ENCODE peak calls at places on chromosomes 11 and 22, in four cellular contexts. One of them, this sample, is unnamed.

GRCh38 chr11:18280438-18281046 is 14.5 kb downstream of the SAA1 start:
- ATAC-seq in lower lobe of right lung: no peak
- ATAC-seq in heart right ventricle: no peak
- ATAC-seq in mucosa of descending colon: peak
- ATAC-seq in this sample: no peak

GRCh38 chr11:125772834-125773505 is 5.7 kb downstream of the PATE2 start:
- ATAC-seq in heart right ventricle: peak
- ATAC-seq in mucosa of descending colon: no peak
- ATAC-seq in lower lobe of right lung: no peak
- ATAC-seq in this sample: no peak

GRCh38 chr11:20618083-20618482 is 18.7 kb downstream of the SLC6A5 start:
- ATAC-seq in mucosa of descending colon: no peak
- ATAC-seq in lower lobe of right lung: no peak
- ATAC-seq in heart right ventricle: no peak
- ATAC-seq in this sample: no peak

GRCh38 chr11:57903441-57904123 is 120.1 kb upstream of the OR9Q1 start:
- ATAC-seq in heart right ventricle: peak
- ATAC-seq in mucosa of descending colon: peak
- ATAC-seq in lower lobe of right lung: peak
- ATAC-seq in this sample: no peak

GRCh38 chr22:49462795-49463194 is 364.9 kb downstream of the BRD1 start:
- ATAC-seq in mucosa of descending colon: no peak
- ATAC-seq in lower lobe of right lung: no peak
- ATAC-seq in heart right ventricle: no peak
- ATAC-seq in this sample: no peak

GRCh38 chr11:1446623-1447022 is 40.0 kb downstream of the MOB2 start:
- ATAC-seq in mucosa of descending colon: no peak
- ATAC-seq in lower lobe of right lung: no peak
- ATAC-seq in heart right ventricle: no peak
- ATAC-seq in this sample: no peak

GRCh38 chr11:3022300-3022967 is 30.3 kb upstream of the NAP1L4 start:
- ATAC-seq in mucosa of descending colon: peak
- ATAC-seq in heart right ventricle: peak
- ATAC-seq in lower lobe of right lung: peak
- ATAC-seq in this sample: peak

GRCh38 chr22:26556904-26557303 is 33.0 kb downstream of the TPST2 start:
- ATAC-seq in heart right ventricle: peak
- ATAC-seq in mucosa of descending colon: no peak
- ATAC-seq in lower lobe of right lung: no peak
- ATAC-seq in this sample: no peak

GRCh38 chr22:30205281-30206115 is 41.1 kb downstream of the LIF start:
- ATAC-seq in lower lobe of right lung: peak
- ATAC-seq in heart right ventricle: peak
- ATAC-seq in mucosa of descending colon: no peak
- ATAC-seq in this sample: peak

GRCh38 chr11:60855726-60856633 is at the start of gene PTGDR2:
- ATAC-seq in mucosa of descending colon: peak
- ATAC-seq in lower lobe of right lung: no peak
- ATAC-seq in heart right ventricle: peak
- ATAC-seq in this sample: no peak

GRCh38 chr11:88363566-88364169 is 26.1 kb upstream of the CTSC start:
- ATAC-seq in lower lobe of right lung: peak
- ATAC-seq in heart right ventricle: no peak
- ATAC-seq in mucosa of descending colon: no peak
- ATAC-seq in this sample: no peak

GRCh38 chr11:34331329-34331728 is 26.5 kb downstream of the ABTB2 start:
- ATAC-seq in heart right ventricle: no peak
- ATAC-seq in mucosa of descending colon: peak
- ATAC-seq in lower lobe of right lung: no peak
- ATAC-seq in this sample: no peak

GRCh38 chr11:35619754-35620640 is 1.7 kb downstream of the FJX1 start:
- ATAC-seq in mucosa of descending colon: peak
- ATAC-seq in heart right ventricle: peak
- ATAC-seq in lower lobe of right lung: no peak
- ATAC-seq in this sample: no peak

GRCh38 chr11:117186431-117186761 is 7.9 kb downstream of the SIDT2 start:
- ATAC-seq in heart right ventricle: no peak
- ATAC-seq in mucosa of descending colon: no peak
- ATAC-seq in lower lobe of right lung: no peak
- ATAC-seq in this sample: no peak

GRCh38 chr11:125101596-125101995 is 9.8 kb downstream of the TMEM218 start:
- ATAC-seq in heart right ventricle: no peak
- ATAC-seq in mucosa of descending colon: no peak
- ATAC-seq in lower lobe of right lung: no peak
- ATAC-seq in this sample: no peak

GRCh38 chr22:39601180-39601535 is 30.6 kb downstream of the CACNA1I start:
- ATAC-seq in lower lobe of right lung: no peak
- ATAC-seq in heart right ventricle: no peak
- ATAC-seq in mucosa of descending colon: no peak
- ATAC-seq in this sample: no peak
- TF ChIP-seq CTCF in lower lobe of right lung: no peak
- TF ChIP-seq CTCF in heart right ventricle: no peak
- TF ChIP-seq CTCF in mucosa of descending colon: no peak
- TF ChIP-seq CTCF in this sample: no peak

DNA sequence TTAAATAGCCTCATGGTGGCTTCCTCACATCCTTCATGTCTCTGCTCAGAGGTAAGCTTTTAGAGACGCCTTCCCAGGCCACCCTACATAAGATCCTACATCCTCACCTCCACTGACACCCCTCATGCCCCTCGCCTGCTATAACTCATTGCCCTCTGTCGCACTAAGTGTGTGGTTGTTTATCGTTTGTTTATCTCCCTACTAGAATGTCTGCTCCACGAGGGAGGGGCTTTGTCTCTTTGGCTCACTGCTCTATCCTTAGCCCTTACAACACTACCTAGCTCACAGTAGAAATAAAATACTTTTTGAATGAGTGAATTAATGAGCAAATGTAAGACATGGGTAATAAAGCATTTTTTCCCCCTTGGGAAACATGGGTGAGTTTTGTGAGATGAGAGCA is 1.3 kb upstream of the CBLIF start:
- ATAC-seq in lower lobe of right lung: no peak
- ATAC-seq in heart right ventricle: no peak
- ATAC-seq in mucosa of descending colon: no peak
- ATAC-seq in this sample: no peak
- TF ChIP-seq CTCF in lower lobe of right lung: no peak
- TF ChIP-seq CTCF in heart right ventricle: no peak
- TF ChIP-seq CTCF in mucosa of descending colon: no peak
- TF ChIP-seq CTCF in this sample: no peak

GRCh38 chr22:20026204-20026908 is 5.4 kb downstream of the TANGO2 start:
- ATAC-seq in heart right ventricle: no peak
- ATAC-seq in lower lobe of right lung: no peak
- ATAC-seq in mucosa of descending colon: no peak
- ATAC-seq in this sample: no peak

GRCh38 chr22:20029550-20030225 is 8.8 kb downstream of the TANGO2 start:
- ATAC-seq in lower lobe of right lung: no peak
- ATAC-seq in mucosa of descending colon: no peak
- ATAC-seq in heart right ventricle: peak
- ATAC-seq in this sample: no peak

GRCh38 chr22:20028855-20029549 is 8.1 kb downstream of the TANGO2 start:
- ATAC-seq in lower lobe of right lung: no peak
- ATAC-seq in mucosa of descending colon: no peak
- ATAC-seq in heart right ventricle: peak
- ATAC-seq in this sample: no peak

GRCh38 chr22:20026996-20027601 is 6.2 kb downstream of the TANGO2 start:
- ATAC-seq in mucosa of descending colon: no peak
- ATAC-seq in lower lobe of right lung: no peak
- ATAC-seq in heart right ventricle: no peak
- ATAC-seq in this sample: no peak

GRCh38 chr22:20027966-20028854 is 7.3 kb downstream of the TANGO2 start:
- ATAC-seq in mucosa of descending colon: no peak
- ATAC-seq in heart right ventricle: no peak
- ATAC-seq in lower lobe of right lung: no peak
- ATAC-seq in this sample: no peak
- TF ChIP-seq CTCF in mucosa of descending colon: no peak
- TF ChIP-seq CTCF in heart right ventricle: no peak
- TF ChIP-seq CTCF in lower lobe of right lung: peak
- TF ChIP-seq CTCF in this sample: no peak

GRCh38 chr11:73306069-73306468 is 2.0 kb upstream of the ARHGEF17 start:
- ATAC-seq in heart right ventricle: no peak
- ATAC-seq in mucosa of descending colon: no peak
- ATAC-seq in lower lobe of right lung: no peak
- ATAC-seq in this sample: no peak
- TF ChIP-seq CTCF in heart right ventricle: no peak
- TF ChIP-seq CTCF in mucosa of descending colon: no peak
- TF ChIP-seq CTCF in lower lobe of right lung: no peak
- TF ChIP-seq CTCF in this sample: no peak

DNA sequence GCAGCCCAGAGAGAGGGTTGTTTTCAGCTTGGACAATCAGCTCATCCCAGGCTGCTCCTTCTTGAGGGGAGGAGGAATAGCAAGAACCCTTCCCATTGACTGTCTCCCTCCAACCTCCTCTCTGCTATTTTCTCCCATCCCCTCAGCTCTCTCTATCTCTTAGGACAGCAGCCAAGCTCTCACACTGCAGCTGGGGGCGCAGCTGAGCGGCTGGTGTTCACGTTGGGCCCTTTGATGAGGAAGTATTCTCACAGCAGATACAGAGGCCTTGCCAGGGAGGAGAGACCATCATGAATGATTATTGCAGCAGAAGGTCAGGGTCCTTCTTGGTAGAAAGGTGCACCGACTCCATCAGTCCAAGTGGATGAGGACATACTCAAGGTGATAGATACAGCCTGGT is 26.5 kb upstream of the CADM1 start:
- ATAC-seq in heart right ventricle: no peak
- ATAC-seq in mucosa of descending colon: no peak
- ATAC-seq in lower lobe of right lung: no peak
- ATAC-seq in this sample: no peak
- TF ChIP-seq CTCF in heart right ventricle: no peak
- TF ChIP-seq CTCF in mucosa of descending colon: no peak
- TF ChIP-seq CTCF in lower lobe of right lung: no peak
- TF ChIP-seq CTCF in this sample: no peak

DNA sequence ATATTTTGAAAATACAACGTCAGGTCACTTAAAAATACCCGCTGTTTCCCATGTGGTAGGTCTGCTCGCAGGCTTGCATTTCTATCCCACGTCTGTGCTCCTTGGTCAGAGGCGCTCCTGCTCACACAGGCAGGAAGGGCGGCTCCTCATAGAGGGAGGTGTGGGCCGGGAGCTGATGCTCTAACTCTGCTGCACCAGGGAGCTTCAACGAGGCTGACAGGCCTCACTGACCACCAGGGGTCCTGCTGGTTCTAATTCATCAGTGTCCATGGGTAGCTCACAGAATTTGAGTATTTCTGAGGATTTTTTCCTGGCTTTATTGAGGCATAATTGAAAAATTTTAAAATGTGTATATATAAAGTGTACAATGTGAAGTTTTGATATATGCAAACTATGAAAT is 68.5 kb downstream of the PIWIL3 start:
- ATAC-seq in mucosa of descending colon: no peak
- ATAC-seq in heart right ventricle: no peak
- ATAC-seq in lower lobe of right lung: no peak
- ATAC-seq in this sample: no peak
- TF ChIP-seq CTCF in mucosa of descending colon: no peak
- TF ChIP-seq CTCF in heart right ventricle: no peak
- TF ChIP-seq CTCF in lower lobe of right lung: no peak
- TF ChIP-seq CTCF in this sample: no peak

This sample was measured in gastroesophageal sphincter.